ENCODE peak calls at places on chromosomes 7 and 10, in four cellular contexts. One of them, this sample, is unnamed.
A peak's percentile ranks its signal among the peaks of the same experiment; 100 is the strongest.

GRCh38 chr7:134514663-134515062 is 12.7 kb upstream of the AKR1B10 start:
- DNase-seq in OCI-LY7: peak; percentile 77
- DNase-seq in breast epithelium: no peak
- DNase-seq in prostate gland: peak; percentile 41
- DNase-seq in this sample: peak; percentile 77

GRCh38 chr7:158683541-158683940 is 21.1 kb downstream of the NCAPG2 start:
- DNase-seq in breast epithelium: no peak
- DNase-seq in OCI-LY7: no peak
- DNase-seq in prostate gland: no peak
- DNase-seq in this sample: no peak

GRCh38 chr10:74909665-74910064 is 83.3 kb downstream of the KAT6B start:
- DNase-seq in OCI-LY7: no peak
- DNase-seq in breast epithelium: no peak
- DNase-seq in prostate gland: no peak
- DNase-seq in this sample: no peak

GRCh38 chr10:110504111-110504735 is 6.5 kb downstream of the DUSP5 start:
- DNase-seq in breast epithelium: peak; percentile 36
- DNase-seq in OCI-LY7: no peak
- DNase-seq in prostate gland: no peak
- DNase-seq in this sample: peak; percentile 80

GRCh38 chr10:53990799-53991238 is 810.2 kb downstream of the PCDH15 start:
- DNase-seq in breast epithelium: no peak
- DNase-seq in OCI-LY7: no peak
- DNase-seq in prostate gland: no peak
- DNase-seq in this sample: no peak

GRCh38 chr10:131882590-131883451 is 18.0 kb upstream of the PPP2R2D start:
- DNase-seq in breast epithelium: no peak
- DNase-seq in prostate gland: no peak
- DNase-seq in OCI-LY7: no peak
- DNase-seq in this sample: no peak

GRCh38 chr10:37476285-37476684 is 350.9 kb downstream of the ANKRD30A start:
- DNase-seq in breast epithelium: no peak
- DNase-seq in OCI-LY7: no peak
- DNase-seq in prostate gland: no peak
- DNase-seq in this sample: no peak

GRCh38 chr7:156722427-156722826 is 81.9 kb downstream of the RNF32 start:
- DNase-seq in breast epithelium: no peak
- DNase-seq in prostate gland: no peak
- DNase-seq in OCI-LY7: no peak
- DNase-seq in this sample: no peak

GRCh38 chr7:2003451-2003930 is 229.3 kb downstream of the MAD1L1 start:
- DNase-seq in prostate gland: no peak
- DNase-seq in breast epithelium: no peak
- DNase-seq in OCI-LY7: no peak
- DNase-seq in this sample: no peak

GRCh38 chr10:124732931-124733536 is 11.1 kb downstream of the FAM53B start:
- DNase-seq in breast epithelium: peak; percentile 76
- DNase-seq in OCI-LY7: no peak
- DNase-seq in prostate gland: no peak
- DNase-seq in this sample: no peak

GRCh38 chr10:34191399-34191798 is 623.7 kb downstream of the PARD3 start:
- DNase-seq in prostate gland: no peak
- DNase-seq in OCI-LY7: no peak
- DNase-seq in breast epithelium: no peak
- DNase-seq in this sample: no peak

GRCh38 chr7:144653449-144653848 is 182.4 kb downstream of the TPK1 start:
- DNase-seq in breast epithelium: no peak
- DNase-seq in prostate gland: no peak
- DNase-seq in OCI-LY7: no peak
- DNase-seq in this sample: no peak

DNA sequence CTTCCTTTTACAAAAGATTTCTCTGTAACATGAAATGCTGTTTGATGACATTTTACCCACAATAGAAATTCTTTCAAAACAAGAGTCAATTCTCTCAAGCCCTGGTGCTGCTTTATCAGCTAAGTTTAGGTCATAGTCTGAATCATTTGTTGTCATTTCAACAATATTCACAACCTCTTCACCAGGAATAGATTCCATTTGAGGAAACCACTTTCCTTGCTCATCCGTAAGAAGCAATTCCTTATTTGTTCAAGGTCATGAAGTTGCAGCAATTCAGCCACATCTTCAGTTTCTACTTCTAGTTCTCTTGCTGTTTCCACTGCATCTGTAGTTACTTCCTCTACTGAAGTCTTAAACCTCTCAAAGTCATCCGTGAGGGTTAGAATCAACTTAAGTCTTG is 315.3 kb downstream of the TYW1 start:
- DNase-seq in OCI-LY7: no peak
- DNase-seq in prostate gland: no peak
- DNase-seq in breast epithelium: no peak
- DNase-seq in this sample: peak; percentile 74
- H3K36me3 ChIP-seq in OCI-LY7: peaks cover 79% of the 10 kb centered on the region
- H3K36me3 ChIP-seq in prostate gland: peaks cover 7% of the 10 kb centered on the region
- H3K36me3 ChIP-seq in breast epithelium: no peaks in the 10 kb centered on the region
- H3K36me3 ChIP-seq in this sample: peaks cover 48% of the 10 kb centered on the region

GRCh38 chr10:119543814-119544642 is 1.5 kb upstream of the RGS10 start:
- DNase-seq in breast epithelium: no peak
- DNase-seq in prostate gland: no peak
- DNase-seq in OCI-LY7: no peak
- DNase-seq in this sample: no peak
- H3K4me3 ChIP-seq in breast epithelium: peak overlapping the region; percentile 76
- H3K4me3 ChIP-seq in prostate gland: peak overlapping the region; percentile 76
- H3K4me3 ChIP-seq in OCI-LY7: no peak overlapping the region
- H3K4me3 ChIP-seq in this sample: peak overlapping the region; percentile 48

DNA sequence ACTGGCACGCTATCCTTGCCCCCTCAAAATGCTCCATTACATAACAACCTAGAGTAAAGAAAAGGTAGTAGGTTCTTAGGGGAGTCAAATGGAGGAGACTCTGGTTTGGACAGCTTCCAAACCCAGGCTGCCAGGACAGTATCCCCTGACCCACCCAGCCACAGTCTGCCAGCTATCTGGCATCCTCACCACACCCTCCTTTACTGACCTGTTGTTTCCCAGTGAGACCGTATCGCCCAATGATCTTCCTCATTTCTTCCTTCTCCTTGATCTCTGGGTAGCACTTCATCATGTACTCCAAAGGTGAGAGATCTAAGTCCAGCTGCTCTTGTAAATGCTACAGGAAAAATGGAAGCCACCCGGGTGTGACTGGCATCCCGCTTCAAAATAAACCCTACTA is 5.1 kb upstream of the H2BK1 start:
- DNase-seq in breast epithelium: no peak
- DNase-seq in OCI-LY7: no peak
- DNase-seq in prostate gland: no peak
- DNase-seq in this sample: no peak
- H3K36me3 ChIP-seq in breast epithelium: peaks cover 4% of the 10 kb centered on the region
- H3K36me3 ChIP-seq in OCI-LY7: peaks cover 87% of the 10 kb centered on the region
- H3K36me3 ChIP-seq in prostate gland: no peaks in the 10 kb centered on the region
- H3K36me3 ChIP-seq in this sample: peaks cover 52% of the 10 kb centered on the region

DNA sequence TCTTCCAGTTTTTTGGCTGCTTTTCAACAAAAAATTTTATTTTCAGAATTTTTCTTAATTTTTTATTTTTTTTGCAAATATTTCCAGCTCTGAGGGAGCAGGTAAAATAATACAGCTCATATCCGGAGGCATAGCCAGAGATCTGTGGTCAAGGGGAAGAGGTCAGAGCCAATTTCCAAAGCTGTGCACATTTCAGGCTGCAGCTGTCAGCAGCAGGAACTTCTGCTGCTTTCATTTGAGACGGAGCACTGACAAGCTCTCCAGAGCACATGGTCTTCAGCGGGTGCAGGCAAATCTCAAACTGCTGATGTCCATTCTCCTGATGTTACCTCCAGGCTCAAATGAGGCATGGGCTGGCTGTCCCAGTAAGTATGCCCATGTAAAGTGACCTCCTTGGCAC is 31.1 kb downstream of the SLC26A4 start:
- DNase-seq in breast epithelium: no peak
- DNase-seq in prostate gland: no peak
- DNase-seq in OCI-LY7: no peak
- DNase-seq in this sample: no peak
- H3K4me3 ChIP-seq in breast epithelium: no peak overlapping the region
- H3K4me3 ChIP-seq in prostate gland: no peak overlapping the region
- H3K4me3 ChIP-seq in OCI-LY7: no peak overlapping the region
- H3K4me3 ChIP-seq in this sample: no peak overlapping the region

GRCh38 chr7:123154231-123154860 is 45.4 kb downstream of the SLC13A1 start:
- DNase-seq in prostate gland: peak; percentile 75
- DNase-seq in OCI-LY7: peak; percentile 58
- DNase-seq in breast epithelium: peak; percentile 67
- DNase-seq in this sample: peak; percentile 89

GRCh38 chr7:123151443-123151842 is 48.3 kb downstream of the SLC13A1 start:
- DNase-seq in OCI-LY7: no peak
- DNase-seq in breast epithelium: no peak
- DNase-seq in prostate gland: no peak
- DNase-seq in this sample: no peak

GRCh38 chr7:123143206-123143605 is 56.6 kb downstream of the SLC13A1 start:
- DNase-seq in OCI-LY7: no peak
- DNase-seq in prostate gland: no peak
- DNase-seq in breast epithelium: no peak
- DNase-seq in this sample: no peak

GRCh38 chr7:123148813-123149212 is 51.0 kb downstream of the SLC13A1 start:
- DNase-seq in prostate gland: no peak
- DNase-seq in breast epithelium: no peak
- DNase-seq in OCI-LY7: no peak
- DNase-seq in this sample: no peak
- H3K36me3 ChIP-seq in prostate gland: no peaks in the 10 kb centered on the region
- H3K36me3 ChIP-seq in breast epithelium: no peaks in the 10 kb centered on the region
- H3K36me3 ChIP-seq in OCI-LY7: no peaks in the 10 kb centered on the region
- H3K36me3 ChIP-seq in this sample: no peaks in the 10 kb centered on the region

GRCh38 chr7:5295039-5296014 is 12.6 kb downstream of the SLC29A4 start:
- DNase-seq in OCI-LY7: no peak
- DNase-seq in breast epithelium: no peak
- DNase-seq in prostate gland: no peak
- DNase-seq in this sample: no peak
- H3K4me3 ChIP-seq in OCI-LY7: no peak overlapping the region
- H3K4me3 ChIP-seq in breast epithelium: no peak overlapping the region
- H3K4me3 ChIP-seq in prostate gland: no peak overlapping the region
- H3K4me3 ChIP-seq in this sample: no peak overlapping the region

GRCh38 chr7:139422126-139422525 is 61.3 kb downstream of the KLRG2 start:
- DNase-seq in prostate gland: no peak
- DNase-seq in OCI-LY7: no peak
- DNase-seq in breast epithelium: no peak
- DNase-seq in this sample: peak; percentile 74

GRCh38 chr7:139416405-139416804 is 56.7 kb downstream of the LUC7L2 start:
- DNase-seq in OCI-LY7: no peak
- DNase-seq in breast epithelium: no peak
- DNase-seq in prostate gland: no peak
- DNase-seq in this sample: no peak

GRCh38 chr7:139423091-139423490 is 60.4 kb downstream of the KLRG2 start:
- DNase-seq in prostate gland: no peak
- DNase-seq in OCI-LY7: no peak
- DNase-seq in breast epithelium: no peak
- DNase-seq in this sample: peak; percentile 10

GRCh38 chr7:139421123-139421522 is 61.4 kb downstream of the LUC7L2 start:
- DNase-seq in breast epithelium: no peak
- DNase-seq in OCI-LY7: no peak
- DNase-seq in prostate gland: no peak
- DNase-seq in this sample: no peak

GRCh38 chr7:139417478-139417877 is 57.8 kb downstream of the LUC7L2 start:
- DNase-seq in breast epithelium: no peak
- DNase-seq in OCI-LY7: no peak
- DNase-seq in prostate gland: no peak
- DNase-seq in this sample: no peak
- H3K36me3 ChIP-seq in breast epithelium: no peaks in the 10 kb centered on the region
- H3K36me3 ChIP-seq in OCI-LY7: peaks cover 99% of the 10 kb centered on the region
- H3K36me3 ChIP-seq in prostate gland: no peaks in the 10 kb centered on the region
- H3K36me3 ChIP-seq in this sample: peaks cover 59% of the 10 kb centered on the region

DNA sequence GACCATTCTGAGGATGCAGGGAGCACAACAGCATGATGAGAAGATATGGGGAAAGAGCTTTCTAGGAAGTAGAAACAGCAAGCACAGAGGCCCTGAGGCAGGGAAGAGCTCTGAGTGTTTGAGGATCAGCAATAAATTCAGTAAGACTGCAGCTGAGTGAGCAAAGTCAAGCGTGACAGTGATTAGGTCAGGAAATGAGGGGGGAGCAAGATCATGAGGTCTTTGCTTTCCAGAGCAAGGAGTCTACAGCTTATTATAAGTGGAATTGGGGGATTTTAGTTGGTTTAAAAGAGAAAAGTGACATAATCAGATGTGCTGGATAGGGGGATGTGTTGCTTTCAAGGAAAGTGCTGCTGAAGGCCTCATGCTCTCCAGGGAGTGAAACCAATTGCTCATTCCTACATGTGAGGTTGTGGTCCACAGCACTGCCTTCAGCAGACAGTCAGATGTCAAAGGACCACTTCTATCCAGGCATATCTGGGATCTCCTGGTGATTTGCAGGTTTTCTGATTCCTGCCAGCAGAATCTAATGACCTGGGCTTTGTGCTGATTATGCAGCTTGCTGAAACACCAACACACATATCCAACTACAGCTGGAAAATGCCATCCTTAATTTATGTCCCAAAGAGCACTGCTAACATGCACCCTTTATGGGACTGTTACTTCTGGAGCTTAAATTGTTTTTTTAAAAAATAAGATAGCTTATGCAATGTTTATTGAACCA is 607.8 kb downstream of the KCNMA1 start:
- DNase-seq in OCI-LY7: no peak
- DNase-seq in breast epithelium: no peak
- DNase-seq in prostate gland: no peak
- DNase-seq in this sample: no peak
- H3K4me3 ChIP-seq in OCI-LY7: no peak overlapping the region
- H3K4me3 ChIP-seq in breast epithelium: no peak overlapping the region
- H3K4me3 ChIP-seq in prostate gland: no peak overlapping the region
- H3K4me3 ChIP-seq in this sample: no peak overlapping the region

DNA sequence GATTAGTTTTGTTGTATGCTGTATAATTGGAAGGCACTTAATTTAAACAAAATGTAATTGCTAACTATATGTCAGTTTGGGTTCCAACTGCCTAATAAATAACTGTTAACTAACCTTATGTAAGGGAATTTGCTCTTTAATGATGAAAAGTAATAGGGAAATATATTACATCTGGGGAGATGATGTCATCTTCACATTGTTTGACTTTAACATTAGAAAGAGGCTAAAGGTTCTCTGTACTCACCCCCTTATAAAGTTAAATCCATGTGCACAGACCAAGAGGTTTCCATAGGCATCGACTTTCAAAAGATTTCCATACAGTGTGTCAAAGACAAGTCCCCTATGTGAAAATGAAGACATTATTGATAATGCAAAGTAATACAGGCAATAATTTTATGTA is 87.6 kb downstream of the NT5C2 start:
- DNase-seq in OCI-LY7: no peak
- DNase-seq in prostate gland: no peak
- DNase-seq in breast epithelium: no peak
- DNase-seq in this sample: no peak
- H3K36me3 ChIP-seq in OCI-LY7: peaks cover 66% of the 10 kb centered on the region
- H3K36me3 ChIP-seq in prostate gland: no peaks in the 10 kb centered on the region
- H3K36me3 ChIP-seq in breast epithelium: peaks cover 4% of the 10 kb centered on the region
- H3K36me3 ChIP-seq in this sample: peaks cover 26% of the 10 kb centered on the region